ENCODE peak calls at places on chromosomes 2 and 18, in six cellular contexts. Y is GM12865; E is HCT116; M is cardiac fibroblast; J is choroid plexus epithelial cell; B is CD4-positive, alpha-beta memory T cell. X is an unnamed sample.

GRCh38 chr2:55843096-55843991 is 80.2 kb downstream of the EFEMP1 start:
- DNase-seq in Y (no peak), E (no peak), M (peak), J (peak), B (no peak), X (no peak)

GRCh38 chr18:41593276-41593675 is 361.8 kb upstream of the PIK3C3 start:
- DNase-seq in Y (no peak), E (no peak), M (peak), J (peak), B (no peak), X (no peak)

GRCh38 chr2:217650716-217651360 is 352.0 kb downstream of the TNS1 start:
- DNase-seq in Y (peak), E (peak), M (peak), J (peak), B (peak), X (peak)

GRCh38 chr2:226583715-226584114 is 215.9 kb downstream of the IRS1 start:
- DNase-seq in Y (no peak), E (peak), M (peak), J (peak), B (no peak), X (no peak)

GRCh38 chr18:25279133-25279532 is 72.8 kb downstream of the ZNF521 start:
- DNase-seq in Y (no peak), E (no peak), M (peak), J (peak), B (no peak), X (no peak)

GRCh38 chr2:160175169-160176130 is 24.6 kb downstream of the ITGB6 start:
- DNase-seq in Y (no peak), E (no peak), M (no peak), J (no peak), B (no peak), X (no peak)

GRCh38 chr2:204240961-204241360 is 304.3 kb upstream of the PARD3B start:
- DNase-seq in Y (no peak), E (no peak), M (no peak), J (no peak), B (no peak), X (no peak)

GRCh38 chr2:25131567-25132295 is 36.6 kb downstream of the POMC start:
- DNase-seq in Y (no peak), E (no peak), M (peak), J (peak), B (no peak), X (no peak)

GRCh38 chr2:43212931-43213330 is 13.5 kb downstream of the ZFP36L2 start:
- DNase-seq in Y (no peak), E (no peak), M (no peak), J (no peak), B (no peak), X (no peak)

GRCh38 chr2:220783651-220784050 is 788.5 kb downstream of the EPHA4 start:
- DNase-seq in Y (no peak), E (no peak), M (no peak), J (no peak), B (no peak), X (no peak)

GRCh38 chr2:129193961-129194360 is 785.5 kb upstream of the RAB6C start:
- DNase-seq in Y (no peak), E (no peak), M (no peak), J (no peak), B (no peak), X (no peak)

GRCh38 chr2:83742117-83742782 is 716.8 kb downstream of the SUCLG1 start:
- DNase-seq in Y (no peak), E (no peak), M (peak), J (peak), B (no peak), X (no peak)

GRCh38 chr2:25323042-25323514 is 18.6 kb downstream of the DNMT3A start:
- DNase-seq in Y (no peak), E (no peak), M (no peak), J (peak), B (peak), X (no peak)

GRCh38 chr18:31679806-31680793 is 4.3 kb downstream of the B4GALT6 start:
- DNase-seq in Y (no peak), E (no peak), M (no peak), J (no peak), B (no peak), X (no peak)

GRCh38 chr2:46229134-46230063 is 67.8 kb upstream of the EPAS1 start:
- DNase-seq in Y (peak), E (no peak), M (no peak), J (peak), B (peak), X (no peak)

GRCh38 chr2:132477436-132477835 is 60.8 kb downstream of the GPR39 start:
- DNase-seq in Y (no peak), E (no peak), M (no peak), J (no peak), B (no peak), X (no peak)

GRCh38 chr2:241609859-241610793 is 26.8 kb downstream of the THAP4 start:
- DNase-seq in Y (peak), E (no peak), M (peak), J (peak), B (peak), X (peak)

GRCh38 chr2:53004413-53004812 is 763.2 kb upstream of the CHAC2 start:
- DNase-seq in Y (no peak), E (no peak), M (no peak), J (no peak), B (no peak), X (no peak)

GRCh38 chr2:178057179-178057578 is 15.4 kb downstream of the PDE11A start:
- DNase-seq in Y (no peak), E (no peak), M (no peak), J (no peak), B (no peak), X (no peak)

GRCh38 chr18:23532848-23533247 is 29.5 kb downstream of the RMC1 start:
- DNase-seq in Y (no peak), E (no peak), M (peak), J (no peak), B (no peak), X (no peak)

GRCh38 chr2:219116776-219117646 is 43.6 kb downstream of the NHEJ1 start:
- DNase-seq in Y (no peak), E (no peak), M (no peak), J (no peak), B (no peak), X (no peak)

GRCh38 chr2:232388324-232388891 is 9.9 kb downstream of the ALPP start:
- DNase-seq in Y (no peak), E (no peak), M (no peak), J (no peak), B (no peak), X (no peak)

GRCh38 chr2:126908721-126909177 is 10.1 kb downstream of the TEX51 start:
- DNase-seq in Y (no peak), E (no peak), M (no peak), J (no peak), B (no peak), X (no peak)

GRCh38 chr2:104606056-104606455 is 247.9 kb upstream of the POU3F3 start:
- DNase-seq in Y (no peak), E (no peak), M (no peak), J (peak), B (no peak), X (no peak)

GRCh38 chr2:225192869-225193268 is 150.6 kb upstream of the DOCK10 start:
- DNase-seq in Y (no peak), E (no peak), M (no peak), J (peak), B (no peak), X (no peak)

DNA sequence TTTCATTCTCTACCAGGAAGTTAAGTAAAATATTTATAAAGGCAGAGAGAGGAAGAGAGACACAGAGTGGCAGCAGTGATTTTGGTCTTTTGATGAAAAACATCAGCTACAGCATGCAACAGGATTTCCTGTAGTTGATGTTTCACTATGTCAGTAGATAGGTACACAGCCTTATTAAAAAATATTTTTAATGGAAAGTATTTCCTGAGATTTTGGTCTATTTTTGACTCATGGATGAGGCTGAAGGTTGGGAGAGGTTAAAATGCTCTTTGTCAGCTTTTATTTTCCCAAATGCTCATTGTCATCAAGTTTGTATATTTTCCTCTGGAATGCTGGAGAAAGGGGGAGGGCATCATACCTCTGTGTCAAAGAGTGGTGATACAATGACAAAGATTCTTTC is 1112.5 kb downstream of the CBLN2 start:
- DNase-seq in Y (no peak), E (no peak), M (no peak), J (no peak), B (no peak), X (no peak)
- H3K4me3 ChIP-seq in Y (no peak), E (no peak), M (no peak), J (no peak), B (no peak), X (no peak)

GRCh38 chr2:64873472-64873924 is 115.7 kb upstream of the SLC1A4 start:
- DNase-seq in Y (peak), E (peak), M (peak), J (peak), B (peak), X (no peak)
- H3K4me3 ChIP-seq in Y (peak), E (no peak), M (no peak), J (no peak), B (peak), X (no peak)

GRCh38 chr2:27796991-27797752 is 25.7 kb downstream of the MRPL33 start:
- DNase-seq in Y (no peak), E (no peak), M (peak), J (no peak), B (no peak), X (no peak)

GRCh38 chr2:27799646-27800010 is 28.1 kb downstream of the MRPL33 start:
- DNase-seq in Y (no peak), E (no peak), M (no peak), J (no peak), B (no peak), X (no peak)

GRCh38 chr2:27800856-27801255 is 29.3 kb downstream of the MRPL33 start:
- DNase-seq in Y (no peak), E (no peak), M (no peak), J (no peak), B (no peak), X (no peak)

GRCh38 chr2:27798948-27799645 is 27.6 kb downstream of the MRPL33 start:
- DNase-seq in Y (no peak), E (peak), M (peak), J (peak), B (no peak), X (peak)

DNA sequence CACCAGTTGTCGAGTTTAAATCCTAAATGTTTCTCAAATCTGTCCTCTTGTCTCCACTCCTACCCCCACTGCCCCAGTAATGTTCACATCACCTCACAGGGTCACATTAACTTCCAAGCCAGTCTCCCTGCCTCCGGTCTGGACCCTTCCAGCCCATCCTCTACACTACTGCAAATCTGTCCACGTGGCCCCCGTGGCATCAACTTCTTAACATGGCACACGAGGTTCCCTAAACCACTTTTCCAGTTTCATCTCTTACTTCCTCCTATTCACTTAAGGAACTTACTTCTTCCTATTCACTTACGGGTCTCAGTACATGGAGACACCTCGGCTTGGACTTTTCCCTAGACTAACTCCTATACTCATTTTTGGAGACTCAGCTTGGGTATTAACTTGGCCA is 27.0 kb downstream of the MRPL33 start:
- DNase-seq in Y (no peak), E (no peak), M (no peak), J (no peak), B (no peak), X (no peak)
- H3K4me3 ChIP-seq in Y (no peak), E (peak), M (no peak), J (no peak), B (no peak), X (no peak)

GRCh38 chr18:55351220-55351619 is 236.8 kb downstream of the TCF4 start:
- DNase-seq in Y (no peak), E (no peak), M (peak), J (no peak), B (no peak), X (no peak)
- H3K4me3 ChIP-seq in Y (no peak), E (no peak), M (no peak), J (no peak), B (no peak), X (no peak)

GRCh38 chr2:240253583-240254145 is 113.2 kb upstream of the OTOS start:
- DNase-seq in Y (no peak), E (no peak), M (no peak), J (no peak), B (no peak), X (no peak)

GRCh38 chr2:240255811-240256703 is 115.6 kb upstream of the OTOS start:
- DNase-seq in Y (no peak), E (no peak), M (no peak), J (no peak), B (no peak), X (no peak)

GRCh38 chr2:240254337-240255164 is 114.1 kb upstream of the OTOS start:
- DNase-seq in Y (no peak), E (no peak), M (no peak), J (no peak), B (no peak), X (no peak)

GRCh38 chr2:240256704-240257637 is 116.5 kb upstream of the OTOS start:
- DNase-seq in Y (no peak), E (no peak), M (no peak), J (no peak), B (no peak), X (no peak)

DNA sequence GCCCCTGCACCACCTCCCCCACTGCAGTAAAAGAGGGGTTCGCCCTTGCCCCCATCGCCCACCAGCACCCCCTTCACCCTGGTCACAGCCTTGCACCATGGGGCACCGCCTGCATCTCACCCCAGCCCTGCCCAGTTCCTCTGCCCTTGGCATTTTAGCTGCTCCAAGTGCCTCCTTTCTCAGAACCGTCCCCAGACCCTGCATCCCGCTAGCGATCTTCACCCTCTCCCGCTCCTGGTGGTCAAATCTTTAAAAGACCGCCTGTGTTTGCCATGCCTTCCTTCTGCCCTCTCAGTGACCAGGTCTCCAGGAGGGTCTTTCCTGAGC is 114.7 kb upstream of the OTOS start:
- DNase-seq in Y (no peak), E (no peak), M (no peak), J (no peak), B (no peak), X (no peak)
- H3K4me3 ChIP-seq in Y (no peak), E (peak), M (no peak), J (no peak), B (no peak), X (no peak)

GRCh38 chr2:33502025-33502424 is 25.6 kb downstream of the RASGRP3 start:
- DNase-seq in Y (peak), E (no peak), M (no peak), J (no peak), B (no peak), X (no peak)

GRCh38 chr2:33511141-33511540 is 34.7 kb downstream of the RASGRP3 start:
- DNase-seq in Y (no peak), E (no peak), M (no peak), J (no peak), B (no peak), X (no peak)

GRCh38 chr2:33509908-33510588 is 33.6 kb downstream of the RASGRP3 start:
- DNase-seq in Y (no peak), E (no peak), M (no peak), J (no peak), B (no peak), X (no peak)

GRCh38 chr2:33510589-33510968 is 34.1 kb downstream of the RASGRP3 start:
- DNase-seq in Y (no peak), E (no peak), M (no peak), J (no peak), B (no peak), X (no peak)

GRCh38 chr2:33505966-33506365 is 29.5 kb downstream of the RASGRP3 start:
- DNase-seq in Y (no peak), E (no peak), M (no peak), J (no peak), B (no peak), X (no peak)
- H3K4me3 ChIP-seq in Y (no peak), E (no peak), M (no peak), J (no peak), B (no peak), X (no peak)